ENCODE peak calls at places on chromosome 11, in seven cellular contexts. One of them, this sample, is unnamed.

GRCh38 chr11:134252539-134253188 is 488 bp downstream of the THYN1 start:
- DNase-seq in activated CD4-positive, CD25-positive, alpha-beta regulatory T cell treated with anti-CD3 and anti-CD28 coated beads, Interleukin-2, amount 50 U/mL, for 72 hours: peak
- DNase-seq in stimulated activated CD4-positive, alpha-beta T cell treated with anti-CD3 and anti-CD28 coated beads, Interleukin-12 subunit alpha, Interleukin-12 subunit beta, amount 100 ng/mL, for 48 hours: no peak
- DNase-seq in stimulated activated CD8-positive, alpha-beta memory T cell treated with anti-CD3 and anti-CD28 coated beads, Interleukin-2, amount 100 ng/mL, for 48 hours: no peak
- DNase-seq in GM13977: peak
- DNase-seq in Kasumi-1: peak
- DNase-seq in Right ventricle myocardium superior: no peak
- DNase-seq in this sample: peak

GRCh38 chr11:87236368-87236767 is 198.6 kb downstream of the TMEM135 start:
- DNase-seq in Right ventricle myocardium superior: no peak
- DNase-seq in stimulated activated CD8-positive, alpha-beta memory T cell treated with anti-CD3 and anti-CD28 coated beads, Interleukin-2, amount 100 ng/mL, for 48 hours: no peak
- DNase-seq in stimulated activated CD4-positive, alpha-beta T cell treated with anti-CD3 and anti-CD28 coated beads, Interleukin-12 subunit alpha, Interleukin-12 subunit beta, amount 100 ng/mL, for 48 hours: no peak
- DNase-seq in activated CD4-positive, CD25-positive, alpha-beta regulatory T cell treated with anti-CD3 and anti-CD28 coated beads, Interleukin-2, amount 50 U/mL, for 72 hours: no peak
- DNase-seq in GM13977: no peak
- DNase-seq in Kasumi-1: no peak
- DNase-seq in this sample: no peak

GRCh38 chr11:117866526-117866925 is 9.9 kb downstream of the FXYD6 start:
- DNase-seq in Kasumi-1: no peak
- DNase-seq in stimulated activated CD4-positive, alpha-beta T cell treated with anti-CD3 and anti-CD28 coated beads, Interleukin-12 subunit alpha, Interleukin-12 subunit beta, amount 100 ng/mL, for 48 hours: no peak
- DNase-seq in activated CD4-positive, CD25-positive, alpha-beta regulatory T cell treated with anti-CD3 and anti-CD28 coated beads, Interleukin-2, amount 50 U/mL, for 72 hours: no peak
- DNase-seq in stimulated activated CD8-positive, alpha-beta memory T cell treated with anti-CD3 and anti-CD28 coated beads, Interleukin-2, amount 100 ng/mL, for 48 hours: no peak
- DNase-seq in GM13977: no peak
- DNase-seq in Right ventricle myocardium superior: no peak
- DNase-seq in this sample: no peak

GRCh38 chr11:104327864-104328513 is 164.0 kb upstream of the PDGFD start:
- DNase-seq in Kasumi-1: no peak
- DNase-seq in activated CD4-positive, CD25-positive, alpha-beta regulatory T cell treated with anti-CD3 and anti-CD28 coated beads, Interleukin-2, amount 50 U/mL, for 72 hours: no peak
- DNase-seq in Right ventricle myocardium superior: no peak
- DNase-seq in GM13977: no peak
- DNase-seq in stimulated activated CD4-positive, alpha-beta T cell treated with anti-CD3 and anti-CD28 coated beads, Interleukin-12 subunit alpha, Interleukin-12 subunit beta, amount 100 ng/mL, for 48 hours: no peak
- DNase-seq in stimulated activated CD8-positive, alpha-beta memory T cell treated with anti-CD3 and anti-CD28 coated beads, Interleukin-2, amount 100 ng/mL, for 48 hours: no peak
- DNase-seq in this sample: no peak

GRCh38 chr11:111393096-111393495 is 14.0 kb upstream of the POU2AF1 start:
- DNase-seq in Right ventricle myocardium superior: no peak
- DNase-seq in GM13977: no peak
- DNase-seq in stimulated activated CD4-positive, alpha-beta T cell treated with anti-CD3 and anti-CD28 coated beads, Interleukin-12 subunit alpha, Interleukin-12 subunit beta, amount 100 ng/mL, for 48 hours: no peak
- DNase-seq in stimulated activated CD8-positive, alpha-beta memory T cell treated with anti-CD3 and anti-CD28 coated beads, Interleukin-2, amount 100 ng/mL, for 48 hours: no peak
- DNase-seq in Kasumi-1: no peak
- DNase-seq in activated CD4-positive, CD25-positive, alpha-beta regulatory T cell treated with anti-CD3 and anti-CD28 coated beads, Interleukin-2, amount 50 U/mL, for 72 hours: no peak
- DNase-seq in this sample: no peak

GRCh38 chr11:119624102-119624615 is 104.8 kb downstream of the NECTIN1 start:
- DNase-seq in stimulated activated CD8-positive, alpha-beta memory T cell treated with anti-CD3 and anti-CD28 coated beads, Interleukin-2, amount 100 ng/mL, for 48 hours: no peak
- DNase-seq in Right ventricle myocardium superior: no peak
- DNase-seq in Kasumi-1: no peak
- DNase-seq in stimulated activated CD4-positive, alpha-beta T cell treated with anti-CD3 and anti-CD28 coated beads, Interleukin-12 subunit alpha, Interleukin-12 subunit beta, amount 100 ng/mL, for 48 hours: no peak
- DNase-seq in activated CD4-positive, CD25-positive, alpha-beta regulatory T cell treated with anti-CD3 and anti-CD28 coated beads, Interleukin-2, amount 50 U/mL, for 72 hours: no peak
- DNase-seq in GM13977: peak
- DNase-seq in this sample: no peak

GRCh38 chr11:62689421-62690183 is at the start of gene LRRN4CL:
- DNase-seq in stimulated activated CD8-positive, alpha-beta memory T cell treated with anti-CD3 and anti-CD28 coated beads, Interleukin-2, amount 100 ng/mL, for 48 hours: no peak
- DNase-seq in Right ventricle myocardium superior: peak
- DNase-seq in Kasumi-1: no peak
- DNase-seq in activated CD4-positive, CD25-positive, alpha-beta regulatory T cell treated with anti-CD3 and anti-CD28 coated beads, Interleukin-2, amount 50 U/mL, for 72 hours: no peak
- DNase-seq in GM13977: no peak
- DNase-seq in stimulated activated CD4-positive, alpha-beta T cell treated with anti-CD3 and anti-CD28 coated beads, Interleukin-12 subunit alpha, Interleukin-12 subunit beta, amount 100 ng/mL, for 48 hours: no peak
- DNase-seq in this sample: no peak

GRCh38 chr11:132106336-132106982 is 736.0 kb downstream of the NTM start:
- DNase-seq in Kasumi-1: no peak
- DNase-seq in stimulated activated CD4-positive, alpha-beta T cell treated with anti-CD3 and anti-CD28 coated beads, Interleukin-12 subunit alpha, Interleukin-12 subunit beta, amount 100 ng/mL, for 48 hours: no peak
- DNase-seq in Right ventricle myocardium superior: no peak
- DNase-seq in GM13977: no peak
- DNase-seq in activated CD4-positive, CD25-positive, alpha-beta regulatory T cell treated with anti-CD3 and anti-CD28 coated beads, Interleukin-2, amount 50 U/mL, for 72 hours: no peak
- DNase-seq in stimulated activated CD8-positive, alpha-beta memory T cell treated with anti-CD3 and anti-CD28 coated beads, Interleukin-2, amount 100 ng/mL, for 48 hours: no peak
- DNase-seq in this sample: no peak

GRCh38 chr11:69637956-69638871 is 2.7 kb upstream of the CCND1 start:
- DNase-seq in Right ventricle myocardium superior: peak
- DNase-seq in GM13977: peak
- DNase-seq in activated CD4-positive, CD25-positive, alpha-beta regulatory T cell treated with anti-CD3 and anti-CD28 coated beads, Interleukin-2, amount 50 U/mL, for 72 hours: no peak
- DNase-seq in stimulated activated CD8-positive, alpha-beta memory T cell treated with anti-CD3 and anti-CD28 coated beads, Interleukin-2, amount 100 ng/mL, for 48 hours: no peak
- DNase-seq in Kasumi-1: peak
- DNase-seq in stimulated activated CD4-positive, alpha-beta T cell treated with anti-CD3 and anti-CD28 coated beads, Interleukin-12 subunit alpha, Interleukin-12 subunit beta, amount 100 ng/mL, for 48 hours: no peak
- DNase-seq in this sample: no peak

GRCh38 chr11:130213979-130214281 is 54.3 kb downstream of the ST14 start:
- DNase-seq in Kasumi-1: no peak
- DNase-seq in Right ventricle myocardium superior: no peak
- DNase-seq in stimulated activated CD4-positive, alpha-beta T cell treated with anti-CD3 and anti-CD28 coated beads, Interleukin-12 subunit alpha, Interleukin-12 subunit beta, amount 100 ng/mL, for 48 hours: no peak
- DNase-seq in stimulated activated CD8-positive, alpha-beta memory T cell treated with anti-CD3 and anti-CD28 coated beads, Interleukin-2, amount 100 ng/mL, for 48 hours: no peak
- DNase-seq in GM13977: no peak
- DNase-seq in activated CD4-positive, CD25-positive, alpha-beta regulatory T cell treated with anti-CD3 and anti-CD28 coated beads, Interleukin-2, amount 50 U/mL, for 72 hours: no peak
- DNase-seq in this sample: no peak

GRCh38 chr11:95605271-95605940 is 184.2 kb downstream of the FAM76B start:
- DNase-seq in GM13977: no peak
- DNase-seq in Kasumi-1: no peak
- DNase-seq in activated CD4-positive, CD25-positive, alpha-beta regulatory T cell treated with anti-CD3 and anti-CD28 coated beads, Interleukin-2, amount 50 U/mL, for 72 hours: no peak
- DNase-seq in stimulated activated CD8-positive, alpha-beta memory T cell treated with anti-CD3 and anti-CD28 coated beads, Interleukin-2, amount 100 ng/mL, for 48 hours: no peak
- DNase-seq in Right ventricle myocardium superior: no peak
- DNase-seq in stimulated activated CD4-positive, alpha-beta T cell treated with anti-CD3 and anti-CD28 coated beads, Interleukin-12 subunit alpha, Interleukin-12 subunit beta, amount 100 ng/mL, for 48 hours: no peak
- DNase-seq in this sample: no peak

GRCh38 chr11:46248270-46249102 is 29.0 kb upstream of the CREB3L1 start:
- DNase-seq in activated CD4-positive, CD25-positive, alpha-beta regulatory T cell treated with anti-CD3 and anti-CD28 coated beads, Interleukin-2, amount 50 U/mL, for 72 hours: no peak
- DNase-seq in GM13977: no peak
- DNase-seq in Kasumi-1: peak
- DNase-seq in Right ventricle myocardium superior: no peak
- DNase-seq in stimulated activated CD4-positive, alpha-beta T cell treated with anti-CD3 and anti-CD28 coated beads, Interleukin-12 subunit alpha, Interleukin-12 subunit beta, amount 100 ng/mL, for 48 hours: no peak
- DNase-seq in stimulated activated CD8-positive, alpha-beta memory T cell treated with anti-CD3 and anti-CD28 coated beads, Interleukin-2, amount 100 ng/mL, for 48 hours: no peak
- DNase-seq in this sample: no peak

GRCh38 chr11:104916442-104916841 is 18.2 kb upstream of the CASP12 start:
- DNase-seq in Kasumi-1: no peak
- DNase-seq in stimulated activated CD8-positive, alpha-beta memory T cell treated with anti-CD3 and anti-CD28 coated beads, Interleukin-2, amount 100 ng/mL, for 48 hours: no peak
- DNase-seq in GM13977: no peak
- DNase-seq in stimulated activated CD4-positive, alpha-beta T cell treated with anti-CD3 and anti-CD28 coated beads, Interleukin-12 subunit alpha, Interleukin-12 subunit beta, amount 100 ng/mL, for 48 hours: no peak
- DNase-seq in activated CD4-positive, CD25-positive, alpha-beta regulatory T cell treated with anti-CD3 and anti-CD28 coated beads, Interleukin-2, amount 50 U/mL, for 72 hours: no peak
- DNase-seq in Right ventricle myocardium superior: no peak
- DNase-seq in this sample: no peak

GRCh38 chr11:101717621-101718020 is 133.8 kb upstream of the TRPC6 start:
- DNase-seq in GM13977: no peak
- DNase-seq in Kasumi-1: no peak
- DNase-seq in Right ventricle myocardium superior: no peak
- DNase-seq in stimulated activated CD4-positive, alpha-beta T cell treated with anti-CD3 and anti-CD28 coated beads, Interleukin-12 subunit alpha, Interleukin-12 subunit beta, amount 100 ng/mL, for 48 hours: no peak
- DNase-seq in stimulated activated CD8-positive, alpha-beta memory T cell treated with anti-CD3 and anti-CD28 coated beads, Interleukin-2, amount 100 ng/mL, for 48 hours: no peak
- DNase-seq in activated CD4-positive, CD25-positive, alpha-beta regulatory T cell treated with anti-CD3 and anti-CD28 coated beads, Interleukin-2, amount 50 U/mL, for 72 hours: no peak
- DNase-seq in this sample: no peak

GRCh38 chr11:43997022-43997665 is 50.6 kb upstream of the ACCSL start:
- DNase-seq in stimulated activated CD4-positive, alpha-beta T cell treated with anti-CD3 and anti-CD28 coated beads, Interleukin-12 subunit alpha, Interleukin-12 subunit beta, amount 100 ng/mL, for 48 hours: no peak
- DNase-seq in Kasumi-1: no peak
- DNase-seq in stimulated activated CD8-positive, alpha-beta memory T cell treated with anti-CD3 and anti-CD28 coated beads, Interleukin-2, amount 100 ng/mL, for 48 hours: no peak
- DNase-seq in activated CD4-positive, CD25-positive, alpha-beta regulatory T cell treated with anti-CD3 and anti-CD28 coated beads, Interleukin-2, amount 50 U/mL, for 72 hours: no peak
- DNase-seq in Right ventricle myocardium superior: no peak
- DNase-seq in GM13977: no peak
- DNase-seq in this sample: no peak

GRCh38 chr11:34748036-34748435 is 127.1 kb downstream of the EHF start:
- DNase-seq in Kasumi-1: no peak
- DNase-seq in Right ventricle myocardium superior: no peak
- DNase-seq in stimulated activated CD4-positive, alpha-beta T cell treated with anti-CD3 and anti-CD28 coated beads, Interleukin-12 subunit alpha, Interleukin-12 subunit beta, amount 100 ng/mL, for 48 hours: no peak
- DNase-seq in activated CD4-positive, CD25-positive, alpha-beta regulatory T cell treated with anti-CD3 and anti-CD28 coated beads, Interleukin-2, amount 50 U/mL, for 72 hours: no peak
- DNase-seq in stimulated activated CD8-positive, alpha-beta memory T cell treated with anti-CD3 and anti-CD28 coated beads, Interleukin-2, amount 100 ng/mL, for 48 hours: no peak
- DNase-seq in GM13977: no peak
- DNase-seq in this sample: no peak

GRCh38 chr11:61120865-61121831 is 18.9 kb downstream of the CD5 start:
- DNase-seq in activated CD4-positive, CD25-positive, alpha-beta regulatory T cell treated with anti-CD3 and anti-CD28 coated beads, Interleukin-2, amount 50 U/mL, for 72 hours: no peak
- DNase-seq in stimulated activated CD4-positive, alpha-beta T cell treated with anti-CD3 and anti-CD28 coated beads, Interleukin-12 subunit alpha, Interleukin-12 subunit beta, amount 100 ng/mL, for 48 hours: no peak
- DNase-seq in Kasumi-1: no peak
- DNase-seq in Right ventricle myocardium superior: peak
- DNase-seq in stimulated activated CD8-positive, alpha-beta memory T cell treated with anti-CD3 and anti-CD28 coated beads, Interleukin-2, amount 100 ng/mL, for 48 hours: no peak
- DNase-seq in GM13977: peak
- DNase-seq in this sample: no peak

GRCh38 chr11:27429740-27430451 is 42.7 kb downstream of the LGR4 start:
- DNase-seq in activated CD4-positive, CD25-positive, alpha-beta regulatory T cell treated with anti-CD3 and anti-CD28 coated beads, Interleukin-2, amount 50 U/mL, for 72 hours: no peak
- DNase-seq in Right ventricle myocardium superior: no peak
- DNase-seq in Kasumi-1: no peak
- DNase-seq in stimulated activated CD4-positive, alpha-beta T cell treated with anti-CD3 and anti-CD28 coated beads, Interleukin-12 subunit alpha, Interleukin-12 subunit beta, amount 100 ng/mL, for 48 hours: no peak
- DNase-seq in stimulated activated CD8-positive, alpha-beta memory T cell treated with anti-CD3 and anti-CD28 coated beads, Interleukin-2, amount 100 ng/mL, for 48 hours: no peak
- DNase-seq in GM13977: no peak
- DNase-seq in this sample: no peak

GRCh38 chr11:128603003-128603715 is 15.8 kb upstream of the ETS1 start:
- DNase-seq in activated CD4-positive, CD25-positive, alpha-beta regulatory T cell treated with anti-CD3 and anti-CD28 coated beads, Interleukin-2, amount 50 U/mL, for 72 hours: no peak
- DNase-seq in GM13977: no peak
- DNase-seq in stimulated activated CD8-positive, alpha-beta memory T cell treated with anti-CD3 and anti-CD28 coated beads, Interleukin-2, amount 100 ng/mL, for 48 hours: no peak
- DNase-seq in Right ventricle myocardium superior: no peak
- DNase-seq in stimulated activated CD4-positive, alpha-beta T cell treated with anti-CD3 and anti-CD28 coated beads, Interleukin-12 subunit alpha, Interleukin-12 subunit beta, amount 100 ng/mL, for 48 hours: no peak
- DNase-seq in Kasumi-1: no peak
- DNase-seq in this sample: no peak

GRCh38 chr11:64045700-64046099 is 10.0 kb downstream of the FLRT1 start:
- DNase-seq in Kasumi-1: no peak
- DNase-seq in stimulated activated CD8-positive, alpha-beta memory T cell treated with anti-CD3 and anti-CD28 coated beads, Interleukin-2, amount 100 ng/mL, for 48 hours: no peak
- DNase-seq in activated CD4-positive, CD25-positive, alpha-beta regulatory T cell treated with anti-CD3 and anti-CD28 coated beads, Interleukin-2, amount 50 U/mL, for 72 hours: no peak
- DNase-seq in GM13977: no peak
- DNase-seq in stimulated activated CD4-positive, alpha-beta T cell treated with anti-CD3 and anti-CD28 coated beads, Interleukin-12 subunit alpha, Interleukin-12 subunit beta, amount 100 ng/mL, for 48 hours: no peak
- DNase-seq in Right ventricle myocardium superior: no peak
- DNase-seq in this sample: no peak

GRCh38 chr11:107792049-107792443 is 66.5 kb downstream of the SLC35F2 start:
- DNase-seq in stimulated activated CD8-positive, alpha-beta memory T cell treated with anti-CD3 and anti-CD28 coated beads, Interleukin-2, amount 100 ng/mL, for 48 hours: no peak
- DNase-seq in Right ventricle myocardium superior: no peak
- DNase-seq in Kasumi-1: no peak
- DNase-seq in GM13977: no peak
- DNase-seq in activated CD4-positive, CD25-positive, alpha-beta regulatory T cell treated with anti-CD3 and anti-CD28 coated beads, Interleukin-2, amount 50 U/mL, for 72 hours: no peak
- DNase-seq in stimulated activated CD4-positive, alpha-beta T cell treated with anti-CD3 and anti-CD28 coated beads, Interleukin-12 subunit alpha, Interleukin-12 subunit beta, amount 100 ng/mL, for 48 hours: no peak
- DNase-seq in this sample: no peak

GRCh38 chr11:60931897-60932296 is 7.6 kb downstream of the TMEM132A start:
- DNase-seq in activated CD4-positive, CD25-positive, alpha-beta regulatory T cell treated with anti-CD3 and anti-CD28 coated beads, Interleukin-2, amount 50 U/mL, for 72 hours: no peak
- DNase-seq in stimulated activated CD4-positive, alpha-beta T cell treated with anti-CD3 and anti-CD28 coated beads, Interleukin-12 subunit alpha, Interleukin-12 subunit beta, amount 100 ng/mL, for 48 hours: no peak
- DNase-seq in GM13977: no peak
- DNase-seq in Right ventricle myocardium superior: no peak
- DNase-seq in Kasumi-1: no peak
- DNase-seq in stimulated activated CD8-positive, alpha-beta memory T cell treated with anti-CD3 and anti-CD28 coated beads, Interleukin-2, amount 100 ng/mL, for 48 hours: no peak
- DNase-seq in this sample: no peak

GRCh38 chr11:65315204-65315865 is 669 bp downstream of the CDC42EP2 start:
- DNase-seq in Right ventricle myocardium superior: peak
- DNase-seq in stimulated activated CD4-positive, alpha-beta T cell treated with anti-CD3 and anti-CD28 coated beads, Interleukin-12 subunit alpha, Interleukin-12 subunit beta, amount 100 ng/mL, for 48 hours: peak
- DNase-seq in Kasumi-1: peak
- DNase-seq in stimulated activated CD8-positive, alpha-beta memory T cell treated with anti-CD3 and anti-CD28 coated beads, Interleukin-2, amount 100 ng/mL, for 48 hours: peak
- DNase-seq in activated CD4-positive, CD25-positive, alpha-beta regulatory T cell treated with anti-CD3 and anti-CD28 coated beads, Interleukin-2, amount 50 U/mL, for 72 hours: peak
- DNase-seq in GM13977: peak
- DNase-seq in this sample: peak

GRCh38 chr11:1922411-1923113 is 3.1 kb downstream of the TNNT3 start:
- DNase-seq in Right ventricle myocardium superior: no peak
- DNase-seq in stimulated activated CD4-positive, alpha-beta T cell treated with anti-CD3 and anti-CD28 coated beads, Interleukin-12 subunit alpha, Interleukin-12 subunit beta, amount 100 ng/mL, for 48 hours: no peak
- DNase-seq in Kasumi-1: no peak
- DNase-seq in stimulated activated CD8-positive, alpha-beta memory T cell treated with anti-CD3 and anti-CD28 coated beads, Interleukin-2, amount 100 ng/mL, for 48 hours: no peak
- DNase-seq in activated CD4-positive, CD25-positive, alpha-beta regulatory T cell treated with anti-CD3 and anti-CD28 coated beads, Interleukin-2, amount 50 U/mL, for 72 hours: no peak
- DNase-seq in GM13977: peak
- DNase-seq in this sample: no peak

GRCh38 chr11:102177974-102178631 is 67.9 kb downstream of the YAP1 start:
- DNase-seq in GM13977: no peak
- DNase-seq in Right ventricle myocardium superior: no peak
- DNase-seq in stimulated activated CD8-positive, alpha-beta memory T cell treated with anti-CD3 and anti-CD28 coated beads, Interleukin-2, amount 100 ng/mL, for 48 hours: no peak
- DNase-seq in activated CD4-positive, CD25-positive, alpha-beta regulatory T cell treated with anti-CD3 and anti-CD28 coated beads, Interleukin-2, amount 50 U/mL, for 72 hours: no peak
- DNase-seq in stimulated activated CD4-positive, alpha-beta T cell treated with anti-CD3 and anti-CD28 coated beads, Interleukin-12 subunit alpha, Interleukin-12 subunit beta, amount 100 ng/mL, for 48 hours: no peak
- DNase-seq in Kasumi-1: peak
- DNase-seq in this sample: no peak

GRCh38 chr11:12827929-12828812 is 153.9 kb downstream of the TEAD1 start:
- DNase-seq in stimulated activated CD8-positive, alpha-beta memory T cell treated with anti-CD3 and anti-CD28 coated beads, Interleukin-2, amount 100 ng/mL, for 48 hours: no peak
- DNase-seq in activated CD4-positive, CD25-positive, alpha-beta regulatory T cell treated with anti-CD3 and anti-CD28 coated beads, Interleukin-2, amount 50 U/mL, for 72 hours: no peak
- DNase-seq in stimulated activated CD4-positive, alpha-beta T cell treated with anti-CD3 and anti-CD28 coated beads, Interleukin-12 subunit alpha, Interleukin-12 subunit beta, amount 100 ng/mL, for 48 hours: no peak
- DNase-seq in Right ventricle myocardium superior: no peak
- DNase-seq in Kasumi-1: no peak
- DNase-seq in GM13977: peak
- DNase-seq in this sample: no peak

GRCh38 chr11:35160902-35161585 is 22.1 kb downstream of the CD44 start:
- DNase-seq in stimulated activated CD4-positive, alpha-beta T cell treated with anti-CD3 and anti-CD28 coated beads, Interleukin-12 subunit alpha, Interleukin-12 subunit beta, amount 100 ng/mL, for 48 hours: no peak
- DNase-seq in GM13977: no peak
- DNase-seq in Right ventricle myocardium superior: no peak
- DNase-seq in Kasumi-1: no peak
- DNase-seq in stimulated activated CD8-positive, alpha-beta memory T cell treated with anti-CD3 and anti-CD28 coated beads, Interleukin-2, amount 100 ng/mL, for 48 hours: no peak
- DNase-seq in activated CD4-positive, CD25-positive, alpha-beta regulatory T cell treated with anti-CD3 and anti-CD28 coated beads, Interleukin-2, amount 50 U/mL, for 72 hours: no peak
- DNase-seq in this sample: no peak

GRCh38 chr11:62004473-62004872 is 37.0 kb upstream of the FTH1 start:
- DNase-seq in Kasumi-1: no peak
- DNase-seq in stimulated activated CD8-positive, alpha-beta memory T cell treated with anti-CD3 and anti-CD28 coated beads, Interleukin-2, amount 100 ng/mL, for 48 hours: no peak
- DNase-seq in stimulated activated CD4-positive, alpha-beta T cell treated with anti-CD3 and anti-CD28 coated beads, Interleukin-12 subunit alpha, Interleukin-12 subunit beta, amount 100 ng/mL, for 48 hours: no peak
- DNase-seq in activated CD4-positive, CD25-positive, alpha-beta regulatory T cell treated with anti-CD3 and anti-CD28 coated beads, Interleukin-2, amount 50 U/mL, for 72 hours: no peak
- DNase-seq in Right ventricle myocardium superior: peak
- DNase-seq in GM13977: peak
- DNase-seq in this sample: no peak

GRCh38 chr11:35114901-35115687 is 23.9 kb upstream of the CD44 start:
- DNase-seq in Kasumi-1: no peak
- DNase-seq in stimulated activated CD4-positive, alpha-beta T cell treated with anti-CD3 and anti-CD28 coated beads, Interleukin-12 subunit alpha, Interleukin-12 subunit beta, amount 100 ng/mL, for 48 hours: no peak
- DNase-seq in GM13977: no peak
- DNase-seq in Right ventricle myocardium superior: no peak
- DNase-seq in activated CD4-positive, CD25-positive, alpha-beta regulatory T cell treated with anti-CD3 and anti-CD28 coated beads, Interleukin-2, amount 50 U/mL, for 72 hours: no peak
- DNase-seq in stimulated activated CD8-positive, alpha-beta memory T cell treated with anti-CD3 and anti-CD28 coated beads, Interleukin-2, amount 100 ng/mL, for 48 hours: no peak
- DNase-seq in this sample: no peak

GRCh38 chr11:46363031-46363407 is 15.8 kb downstream of the DGKZ start:
- DNase-seq in stimulated activated CD4-positive, alpha-beta T cell treated with anti-CD3 and anti-CD28 coated beads, Interleukin-12 subunit alpha, Interleukin-12 subunit beta, amount 100 ng/mL, for 48 hours: no peak
- DNase-seq in activated CD4-positive, CD25-positive, alpha-beta regulatory T cell treated with anti-CD3 and anti-CD28 coated beads, Interleukin-2, amount 50 U/mL, for 72 hours: no peak
- DNase-seq in Right ventricle myocardium superior: peak
- DNase-seq in stimulated activated CD8-positive, alpha-beta memory T cell treated with anti-CD3 and anti-CD28 coated beads, Interleukin-2, amount 100 ng/mL, for 48 hours: no peak
- DNase-seq in GM13977: no peak
- DNase-seq in Kasumi-1: peak
- DNase-seq in this sample: no peak

GRCh38 chr11:46920709-46921108 is 2.4 kb upstream of the LRP4 start:
- DNase-seq in stimulated activated CD4-positive, alpha-beta T cell treated with anti-CD3 and anti-CD28 coated beads, Interleukin-12 subunit alpha, Interleukin-12 subunit beta, amount 100 ng/mL, for 48 hours: no peak
- DNase-seq in Right ventricle myocardium superior: no peak
- DNase-seq in Kasumi-1: no peak
- DNase-seq in GM13977: no peak
- DNase-seq in stimulated activated CD8-positive, alpha-beta memory T cell treated with anti-CD3 and anti-CD28 coated beads, Interleukin-2, amount 100 ng/mL, for 48 hours: no peak
- DNase-seq in activated CD4-positive, CD25-positive, alpha-beta regulatory T cell treated with anti-CD3 and anti-CD28 coated beads, Interleukin-2, amount 50 U/mL, for 72 hours: no peak
- DNase-seq in this sample: no peak

GRCh38 chr11:126514061-126514713 is 158.7 kb downstream of the ST3GAL4 start:
- DNase-seq in Kasumi-1: no peak
- DNase-seq in activated CD4-positive, CD25-positive, alpha-beta regulatory T cell treated with anti-CD3 and anti-CD28 coated beads, Interleukin-2, amount 50 U/mL, for 72 hours: no peak
- DNase-seq in Right ventricle myocardium superior: no peak
- DNase-seq in GM13977: no peak
- DNase-seq in stimulated activated CD4-positive, alpha-beta T cell treated with anti-CD3 and anti-CD28 coated beads, Interleukin-12 subunit alpha, Interleukin-12 subunit beta, amount 100 ng/mL, for 48 hours: no peak
- DNase-seq in stimulated activated CD8-positive, alpha-beta memory T cell treated with anti-CD3 and anti-CD28 coated beads, Interleukin-2, amount 100 ng/mL, for 48 hours: no peak
- DNase-seq in this sample: no peak

GRCh38 chr11:32168924-32169323 is 78.0 kb downstream of the RCN1 start:
- DNase-seq in stimulated activated CD4-positive, alpha-beta T cell treated with anti-CD3 and anti-CD28 coated beads, Interleukin-12 subunit alpha, Interleukin-12 subunit beta, amount 100 ng/mL, for 48 hours: no peak
- DNase-seq in activated CD4-positive, CD25-positive, alpha-beta regulatory T cell treated with anti-CD3 and anti-CD28 coated beads, Interleukin-2, amount 50 U/mL, for 72 hours: no peak
- DNase-seq in Kasumi-1: no peak
- DNase-seq in stimulated activated CD8-positive, alpha-beta memory T cell treated with anti-CD3 and anti-CD28 coated beads, Interleukin-2, amount 100 ng/mL, for 48 hours: no peak
- DNase-seq in Right ventricle myocardium superior: no peak
- DNase-seq in GM13977: no peak
- DNase-seq in this sample: no peak

GRCh38 chr11:18427240-18427639 is 15.1 kb downstream of the LDHC start:
- DNase-seq in Kasumi-1: no peak
- DNase-seq in stimulated activated CD8-positive, alpha-beta memory T cell treated with anti-CD3 and anti-CD28 coated beads, Interleukin-2, amount 100 ng/mL, for 48 hours: no peak
- DNase-seq in stimulated activated CD4-positive, alpha-beta T cell treated with anti-CD3 and anti-CD28 coated beads, Interleukin-12 subunit alpha, Interleukin-12 subunit beta, amount 100 ng/mL, for 48 hours: no peak
- DNase-seq in activated CD4-positive, CD25-positive, alpha-beta regulatory T cell treated with anti-CD3 and anti-CD28 coated beads, Interleukin-2, amount 50 U/mL, for 72 hours: no peak
- DNase-seq in Right ventricle myocardium superior: no peak
- DNase-seq in GM13977: no peak
- DNase-seq in this sample: no peak

GRCh38 chr11:85685131-85685819 is 720 bp downstream of the CCDC89 start:
- DNase-seq in GM13977: no peak
- DNase-seq in Right ventricle myocardium superior: peak
- DNase-seq in Kasumi-1: no peak
- DNase-seq in stimulated activated CD4-positive, alpha-beta T cell treated with anti-CD3 and anti-CD28 coated beads, Interleukin-12 subunit alpha, Interleukin-12 subunit beta, amount 100 ng/mL, for 48 hours: no peak
- DNase-seq in stimulated activated CD8-positive, alpha-beta memory T cell treated with anti-CD3 and anti-CD28 coated beads, Interleukin-2, amount 100 ng/mL, for 48 hours: no peak
- DNase-seq in activated CD4-positive, CD25-positive, alpha-beta regulatory T cell treated with anti-CD3 and anti-CD28 coated beads, Interleukin-2, amount 50 U/mL, for 72 hours: no peak
- DNase-seq in this sample: no peak

This sample was measured in activated CD4-positive, alpha-beta memory T cell treated with anti-CD3 and anti-CD28 coated beads, Interleukin-2, amount 10 ng/mL, durations not matched to agents 7 days and 5 days.